ENCODE peak calls at places on chromosomes 7 and 10, in ten cellular contexts. One of them, this sample, is unnamed.

GRCh38 chr7:141097430-141097829 is 23.6 kb downstream of the TMEM178B start:
- DNase-seq in activated naive CD8-positive, alpha-beta T cell treated with anti-CD3 and anti-CD28 coated beads, Interleukin-2, amount 50 U/mL, for 24 hours: no peak
- DNase-seq in PC-3: peak; percentile 36
- DNase-seq in stimulated activated CD4-positive, alpha-beta T cell treated with anti-CD3 and anti-CD28 coated beads, Interleukin-2, amount 100 ng/mL, for 48 hours: no peak
- DNase-seq in H9: no peak
- DNase-seq in nephron progenitor cell: peak; percentile 45
- DNase-seq in mesothelial cell of epicardium: no peak
- DNase-seq in kidney glomerular epithelial cell: peak; percentile 4
- DNase-seq in stimulated activated naive CD8-positive, alpha-beta T cell treated with anti-CD3 and anti-CD28 coated beads, Interleukin-15, amount 100 ng/mL, for 72 hours: no peak
- DNase-seq in psoas muscle: no peak
- DNase-seq in this sample: no peak

GRCh38 chr10:1416456-1417037 is 320.8 kb downstream of the ADARB2 start:
- DNase-seq in stimulated activated CD4-positive, alpha-beta T cell treated with anti-CD3 and anti-CD28 coated beads, Interleukin-2, amount 100 ng/mL, for 48 hours: no peak
- DNase-seq in H9: no peak
- DNase-seq in activated naive CD8-positive, alpha-beta T cell treated with anti-CD3 and anti-CD28 coated beads, Interleukin-2, amount 50 U/mL, for 24 hours: no peak
- DNase-seq in psoas muscle: no peak
- DNase-seq in PC-3: no peak
- DNase-seq in kidney glomerular epithelial cell: no peak
- DNase-seq in nephron progenitor cell: no peak
- DNase-seq in stimulated activated naive CD8-positive, alpha-beta T cell treated with anti-CD3 and anti-CD28 coated beads, Interleukin-15, amount 100 ng/mL, for 72 hours: no peak
- DNase-seq in mesothelial cell of epicardium: no peak
- DNase-seq in this sample: no peak

GRCh38 chr7:40306025-40306424 is 171.2 kb downstream of the SUGCT start:
- DNase-seq in psoas muscle: no peak
- DNase-seq in nephron progenitor cell: no peak
- DNase-seq in activated naive CD8-positive, alpha-beta T cell treated with anti-CD3 and anti-CD28 coated beads, Interleukin-2, amount 50 U/mL, for 24 hours: no peak
- DNase-seq in PC-3: no peak
- DNase-seq in stimulated activated CD4-positive, alpha-beta T cell treated with anti-CD3 and anti-CD28 coated beads, Interleukin-2, amount 100 ng/mL, for 48 hours: no peak
- DNase-seq in stimulated activated naive CD8-positive, alpha-beta T cell treated with anti-CD3 and anti-CD28 coated beads, Interleukin-15, amount 100 ng/mL, for 72 hours: no peak
- DNase-seq in H9: no peak
- DNase-seq in mesothelial cell of epicardium: no peak
- DNase-seq in kidney glomerular epithelial cell: peak; percentile 30
- DNase-seq in this sample: no peak

GRCh38 chr7:134533288-134533771 is 6.0 kb downstream of the AKR1B10 start:
- DNase-seq in H9: no peak
- DNase-seq in PC-3: peak; percentile 92
- DNase-seq in activated naive CD8-positive, alpha-beta T cell treated with anti-CD3 and anti-CD28 coated beads, Interleukin-2, amount 50 U/mL, for 24 hours: no peak
- DNase-seq in nephron progenitor cell: no peak
- DNase-seq in psoas muscle: peak; percentile 79
- DNase-seq in stimulated activated naive CD8-positive, alpha-beta T cell treated with anti-CD3 and anti-CD28 coated beads, Interleukin-15, amount 100 ng/mL, for 72 hours: no peak
- DNase-seq in kidney glomerular epithelial cell: no peak
- DNase-seq in mesothelial cell of epicardium: no peak
- DNase-seq in stimulated activated CD4-positive, alpha-beta T cell treated with anti-CD3 and anti-CD28 coated beads, Interleukin-2, amount 100 ng/mL, for 48 hours: no peak
- DNase-seq in this sample: no peak

GRCh38 chr10:54985732-54986131 is 184.7 kb upstream of the PCDH15 start:
- DNase-seq in activated naive CD8-positive, alpha-beta T cell treated with anti-CD3 and anti-CD28 coated beads, Interleukin-2, amount 50 U/mL, for 24 hours: no peak
- DNase-seq in H9: no peak
- DNase-seq in nephron progenitor cell: no peak
- DNase-seq in psoas muscle: no peak
- DNase-seq in PC-3: peak; percentile 72
- DNase-seq in mesothelial cell of epicardium: no peak
- DNase-seq in stimulated activated naive CD8-positive, alpha-beta T cell treated with anti-CD3 and anti-CD28 coated beads, Interleukin-15, amount 100 ng/mL, for 72 hours: no peak
- DNase-seq in stimulated activated CD4-positive, alpha-beta T cell treated with anti-CD3 and anti-CD28 coated beads, Interleukin-2, amount 100 ng/mL, for 48 hours: no peak
- DNase-seq in kidney glomerular epithelial cell: no peak
- DNase-seq in this sample: peak; percentile 52

GRCh38 chr10:71075759-71076472 is 136.5 kb upstream of the UNC5B start:
- DNase-seq in H9: peak; percentile 22
- DNase-seq in kidney glomerular epithelial cell: no peak
- DNase-seq in activated naive CD8-positive, alpha-beta T cell treated with anti-CD3 and anti-CD28 coated beads, Interleukin-2, amount 50 U/mL, for 24 hours: no peak
- DNase-seq in psoas muscle: no peak
- DNase-seq in nephron progenitor cell: peak; percentile 10
- DNase-seq in stimulated activated CD4-positive, alpha-beta T cell treated with anti-CD3 and anti-CD28 coated beads, Interleukin-2, amount 100 ng/mL, for 48 hours: no peak
- DNase-seq in PC-3: no peak
- DNase-seq in stimulated activated naive CD8-positive, alpha-beta T cell treated with anti-CD3 and anti-CD28 coated beads, Interleukin-15, amount 100 ng/mL, for 72 hours: no peak
- DNase-seq in mesothelial cell of epicardium: no peak
- DNase-seq in this sample: peak; percentile 36

GRCh38 chr7:121446526-121446925 is 50.4 kb upstream of the FAM3C start:
- DNase-seq in stimulated activated CD4-positive, alpha-beta T cell treated with anti-CD3 and anti-CD28 coated beads, Interleukin-2, amount 100 ng/mL, for 48 hours: no peak
- DNase-seq in kidney glomerular epithelial cell: no peak
- DNase-seq in nephron progenitor cell: no peak
- DNase-seq in mesothelial cell of epicardium: no peak
- DNase-seq in stimulated activated naive CD8-positive, alpha-beta T cell treated with anti-CD3 and anti-CD28 coated beads, Interleukin-15, amount 100 ng/mL, for 72 hours: no peak
- DNase-seq in H9: no peak
- DNase-seq in PC-3: no peak
- DNase-seq in activated naive CD8-positive, alpha-beta T cell treated with anti-CD3 and anti-CD28 coated beads, Interleukin-2, amount 50 U/mL, for 24 hours: no peak
- DNase-seq in psoas muscle: no peak
- DNase-seq in this sample: no peak

GRCh38 chr7:14754631-14755030 is 147.9 kb downstream of the DGKB start:
- DNase-seq in activated naive CD8-positive, alpha-beta T cell treated with anti-CD3 and anti-CD28 coated beads, Interleukin-2, amount 50 U/mL, for 24 hours: no peak
- DNase-seq in mesothelial cell of epicardium: no peak
- DNase-seq in stimulated activated CD4-positive, alpha-beta T cell treated with anti-CD3 and anti-CD28 coated beads, Interleukin-2, amount 100 ng/mL, for 48 hours: no peak
- DNase-seq in kidney glomerular epithelial cell: peak; percentile 19
- DNase-seq in stimulated activated naive CD8-positive, alpha-beta T cell treated with anti-CD3 and anti-CD28 coated beads, Interleukin-15, amount 100 ng/mL, for 72 hours: no peak
- DNase-seq in H9: no peak
- DNase-seq in PC-3: peak; percentile 81
- DNase-seq in psoas muscle: no peak
- DNase-seq in nephron progenitor cell: no peak
- DNase-seq in this sample: peak; percentile 90

GRCh38 chr10:46549171-46550075 is 7.0 kb downstream of the GPRIN2 start:
- DNase-seq in psoas muscle: peak; percentile 56
- DNase-seq in PC-3: no peak
- DNase-seq in mesothelial cell of epicardium: peak; percentile 27
- DNase-seq in kidney glomerular epithelial cell: no peak
- DNase-seq in activated naive CD8-positive, alpha-beta T cell treated with anti-CD3 and anti-CD28 coated beads, Interleukin-2, amount 50 U/mL, for 24 hours: no peak
- DNase-seq in stimulated activated naive CD8-positive, alpha-beta T cell treated with anti-CD3 and anti-CD28 coated beads, Interleukin-15, amount 100 ng/mL, for 72 hours: peak; percentile 19
- DNase-seq in H9: peak; percentile 41
- DNase-seq in nephron progenitor cell: peak; percentile 5
- DNase-seq in stimulated activated CD4-positive, alpha-beta T cell treated with anti-CD3 and anti-CD28 coated beads, Interleukin-2, amount 100 ng/mL, for 48 hours: no peak
- DNase-seq in this sample: no peak

GRCh38 chr10:28797904-28798371 is 120.6 kb downstream of the BAMBI start:
- DNase-seq in activated naive CD8-positive, alpha-beta T cell treated with anti-CD3 and anti-CD28 coated beads, Interleukin-2, amount 50 U/mL, for 24 hours: no peak
- DNase-seq in psoas muscle: no peak
- DNase-seq in PC-3: peak; percentile 17
- DNase-seq in nephron progenitor cell: no peak
- DNase-seq in H9: no peak
- DNase-seq in stimulated activated CD4-positive, alpha-beta T cell treated with anti-CD3 and anti-CD28 coated beads, Interleukin-2, amount 100 ng/mL, for 48 hours: no peak
- DNase-seq in kidney glomerular epithelial cell: no peak
- DNase-seq in mesothelial cell of epicardium: no peak
- DNase-seq in stimulated activated naive CD8-positive, alpha-beta T cell treated with anti-CD3 and anti-CD28 coated beads, Interleukin-15, amount 100 ng/mL, for 72 hours: no peak
- DNase-seq in this sample: no peak

GRCh38 chr7:133502498-133502897 is 249.6 kb downstream of the EXOC4 start:
- DNase-seq in activated naive CD8-positive, alpha-beta T cell treated with anti-CD3 and anti-CD28 coated beads, Interleukin-2, amount 50 U/mL, for 24 hours: no peak
- DNase-seq in nephron progenitor cell: no peak
- DNase-seq in PC-3: no peak
- DNase-seq in kidney glomerular epithelial cell: no peak
- DNase-seq in mesothelial cell of epicardium: no peak
- DNase-seq in psoas muscle: no peak
- DNase-seq in H9: no peak
- DNase-seq in stimulated activated CD4-positive, alpha-beta T cell treated with anti-CD3 and anti-CD28 coated beads, Interleukin-2, amount 100 ng/mL, for 48 hours: no peak
- DNase-seq in stimulated activated naive CD8-positive, alpha-beta T cell treated with anti-CD3 and anti-CD28 coated beads, Interleukin-15, amount 100 ng/mL, for 72 hours: no peak
- DNase-seq in this sample: peak; percentile 47

GRCh38 chr7:74185636-74186035 is 11.5 kb downstream of the EIF4H start:
- DNase-seq in H9: no peak
- DNase-seq in stimulated activated CD4-positive, alpha-beta T cell treated with anti-CD3 and anti-CD28 coated beads, Interleukin-2, amount 100 ng/mL, for 48 hours: no peak
- DNase-seq in activated naive CD8-positive, alpha-beta T cell treated with anti-CD3 and anti-CD28 coated beads, Interleukin-2, amount 50 U/mL, for 24 hours: no peak
- DNase-seq in psoas muscle: no peak
- DNase-seq in PC-3: no peak
- DNase-seq in mesothelial cell of epicardium: no peak
- DNase-seq in stimulated activated naive CD8-positive, alpha-beta T cell treated with anti-CD3 and anti-CD28 coated beads, Interleukin-15, amount 100 ng/mL, for 72 hours: no peak
- DNase-seq in nephron progenitor cell: no peak
- DNase-seq in kidney glomerular epithelial cell: no peak
- DNase-seq in this sample: no peak